ENCODE peak calls at places on chromosomes 4 and X, in ten cellular contexts. One of them, this sample, is unnamed.

GRCh38 chrX:136047001-136047642 is 61.9 kb downstream of the SLC9A6 start:
- DNase-seq in mesothelial cell of epicardium: no peak
- DNase-seq in endothelial cell: no peak
- DNase-seq in OCI-LY7: no peak
- DNase-seq in HFF-Myc: no peak
- DNase-seq in H9: no peak
- DNase-seq in MM.1S: no peak
- DNase-seq in WTC11: no peak
- DNase-seq in A549: no peak
- DNase-seq in AG04449: no peak
- DNase-seq in this sample: no peak

GRCh38 chr4:85423414-85423813 is 51.5 kb upstream of the ARHGAP24 start:
- DNase-seq in WTC11: no peak
- DNase-seq in A549: no peak
- DNase-seq in H9: no peak
- DNase-seq in AG04449: no peak
- DNase-seq in HFF-Myc: no peak
- DNase-seq in endothelial cell: no peak
- DNase-seq in OCI-LY7: no peak
- DNase-seq in mesothelial cell of epicardium: no peak
- DNase-seq in MM.1S: no peak
- DNase-seq in this sample: no peak

GRCh38 chrX:53263597-53264094 is 17.7 kb downstream of the IQSEC2 start:
- DNase-seq in endothelial cell: no peak
- DNase-seq in AG04449: no peak
- DNase-seq in HFF-Myc: no peak
- DNase-seq in MM.1S: no peak
- DNase-seq in WTC11: no peak
- DNase-seq in mesothelial cell of epicardium: no peak
- DNase-seq in A549: peak
- DNase-seq in H9: no peak
- DNase-seq in OCI-LY7: no peak
- DNase-seq in this sample: no peak

GRCh38 chrX:40262641-40263560 is 165.1 kb upstream of the BCOR start:
- DNase-seq in endothelial cell: no peak
- DNase-seq in mesothelial cell of epicardium: no peak
- DNase-seq in HFF-Myc: no peak
- DNase-seq in H9: no peak
- DNase-seq in A549: no peak
- DNase-seq in OCI-LY7: no peak
- DNase-seq in MM.1S: no peak
- DNase-seq in WTC11: no peak
- DNase-seq in AG04449: no peak
- DNase-seq in this sample: no peak

GRCh38 chr4:17272154-17272553 is 239.7 kb downstream of the QDPR start:
- DNase-seq in H9: no peak
- DNase-seq in MM.1S: no peak
- DNase-seq in AG04449: no peak
- DNase-seq in HFF-Myc: no peak
- DNase-seq in A549: no peak
- DNase-seq in OCI-LY7: no peak
- DNase-seq in WTC11: no peak
- DNase-seq in mesothelial cell of epicardium: no peak
- DNase-seq in endothelial cell: no peak
- DNase-seq in this sample: no peak

GRCh38 chrX:118216488-118216887 is 99.9 kb upstream of the KLHL13 start:
- DNase-seq in endothelial cell: no peak
- DNase-seq in H9: no peak
- DNase-seq in AG04449: no peak
- DNase-seq in WTC11: no peak
- DNase-seq in HFF-Myc: no peak
- DNase-seq in MM.1S: no peak
- DNase-seq in A549: no peak
- DNase-seq in mesothelial cell of epicardium: no peak
- DNase-seq in OCI-LY7: no peak
- DNase-seq in this sample: no peak

GRCh38 chrX:23383411-23383810 is 48.8 kb downstream of the PTCHD1 start:
- DNase-seq in AG04449: no peak
- DNase-seq in HFF-Myc: peak
- DNase-seq in mesothelial cell of epicardium: no peak
- DNase-seq in endothelial cell: no peak
- DNase-seq in MM.1S: no peak
- DNase-seq in WTC11: no peak
- DNase-seq in H9: no peak
- DNase-seq in A549: no peak
- DNase-seq in OCI-LY7: no peak
- DNase-seq in this sample: no peak

GRCh38 chr4:95248713-95249401 is 299.9 kb downstream of the UNC5C start:
- DNase-seq in WTC11: no peak
- DNase-seq in H9: no peak
- DNase-seq in MM.1S: no peak
- DNase-seq in A549: no peak
- DNase-seq in mesothelial cell of epicardium: no peak
- DNase-seq in OCI-LY7: no peak
- DNase-seq in endothelial cell: no peak
- DNase-seq in AG04449: no peak
- DNase-seq in HFF-Myc: no peak
- DNase-seq in this sample: no peak

GRCh38 chrX:8873956-8874355 is 72.8 kb upstream of the FAM9A start:
- DNase-seq in WTC11: no peak
- DNase-seq in AG04449: no peak
- DNase-seq in H9: no peak
- DNase-seq in mesothelial cell of epicardium: no peak
- DNase-seq in HFF-Myc: no peak
- DNase-seq in A549: no peak
- DNase-seq in MM.1S: no peak
- DNase-seq in endothelial cell: no peak
- DNase-seq in OCI-LY7: no peak
- DNase-seq in this sample: no peak

GRCh38 chrX:24494544-24495113 is 29.5 kb downstream of the PDK3 start:
- DNase-seq in HFF-Myc: peak
- DNase-seq in WTC11: no peak
- DNase-seq in MM.1S: no peak
- DNase-seq in AG04449: peak
- DNase-seq in mesothelial cell of epicardium: no peak
- DNase-seq in OCI-LY7: no peak
- DNase-seq in A549: peak
- DNase-seq in H9: no peak
- DNase-seq in endothelial cell: no peak
- DNase-seq in this sample: no peak

GRCh38 chrX:24498975-24499374 is 33.9 kb downstream of the PDK3 start:
- DNase-seq in MM.1S: peak
- DNase-seq in mesothelial cell of epicardium: no peak
- DNase-seq in HFF-Myc: no peak
- DNase-seq in endothelial cell: no peak
- DNase-seq in AG04449: no peak
- DNase-seq in A549: peak
- DNase-seq in H9: no peak
- DNase-seq in OCI-LY7: peak
- DNase-seq in WTC11: no peak
- DNase-seq in this sample: no peak

GRCh38 chrX:24493740-24494543 is 28.9 kb downstream of the PDK3 start:
- DNase-seq in MM.1S: no peak
- DNase-seq in mesothelial cell of epicardium: no peak
- DNase-seq in HFF-Myc: no peak
- DNase-seq in H9: peak
- DNase-seq in OCI-LY7: no peak
- DNase-seq in AG04449: no peak
- DNase-seq in A549: no peak
- DNase-seq in WTC11: no peak
- DNase-seq in endothelial cell: no peak
- DNase-seq in this sample: no peak

GRCh38 chrX:24495700-24496099 is 30.6 kb downstream of the PDK3 start:
- DNase-seq in H9: no peak
- DNase-seq in endothelial cell: no peak
- DNase-seq in WTC11: no peak
- DNase-seq in mesothelial cell of epicardium: no peak
- DNase-seq in HFF-Myc: no peak
- DNase-seq in MM.1S: no peak
- DNase-seq in AG04449: no peak
- DNase-seq in A549: no peak
- DNase-seq in OCI-LY7: no peak
- DNase-seq in this sample: no peak

GRCh38 chrX:24498181-24498580 is 33.1 kb downstream of the PDK3 start:
- DNase-seq in MM.1S: peak
- DNase-seq in endothelial cell: peak
- DNase-seq in H9: no peak
- DNase-seq in HFF-Myc: no peak
- DNase-seq in AG04449: no peak
- DNase-seq in A549: peak
- DNase-seq in WTC11: no peak
- DNase-seq in OCI-LY7: no peak
- DNase-seq in mesothelial cell of epicardium: no peak
- DNase-seq in this sample: no peak
- TF ChIP-seq CTCF in MM.1S: peak
- TF ChIP-seq CTCF in endothelial cell: no peak
- TF ChIP-seq CTCF in H9: peak
- TF ChIP-seq CTCF in HFF-Myc: no peak
- TF ChIP-seq CTCF in AG04449: peak
- TF ChIP-seq CTCF in A549: peak
- TF ChIP-seq CTCF in WTC11: no peak
- TF ChIP-seq CTCF in OCI-LY7: peak
- TF ChIP-seq CTCF in mesothelial cell of epicardium: no peak
- TF ChIP-seq CTCF in this sample: peak

GRCh38 chr4:80225628-80226027 is 28.3 kb downstream of the PRDM8 start:
- DNase-seq in OCI-LY7: no peak
- DNase-seq in endothelial cell: no peak
- DNase-seq in MM.1S: no peak
- DNase-seq in H9: no peak
- DNase-seq in AG04449: no peak
- DNase-seq in A549: no peak
- DNase-seq in WTC11: no peak
- DNase-seq in mesothelial cell of epicardium: no peak
- DNase-seq in HFF-Myc: no peak
- DNase-seq in this sample: no peak

GRCh38 chr4:80216100-80216761 is 18.9 kb downstream of the PRDM8 start:
- DNase-seq in OCI-LY7: no peak
- DNase-seq in A549: no peak
- DNase-seq in HFF-Myc: no peak
- DNase-seq in endothelial cell: no peak
- DNase-seq in MM.1S: no peak
- DNase-seq in AG04449: no peak
- DNase-seq in H9: no peak
- DNase-seq in WTC11: no peak
- DNase-seq in mesothelial cell of epicardium: no peak
- DNase-seq in this sample: no peak

GRCh38 chr4:80220711-80221110 is 23.4 kb downstream of the PRDM8 start:
- DNase-seq in H9: no peak
- DNase-seq in mesothelial cell of epicardium: no peak
- DNase-seq in WTC11: no peak
- DNase-seq in AG04449: no peak
- DNase-seq in OCI-LY7: no peak
- DNase-seq in endothelial cell: no peak
- DNase-seq in MM.1S: no peak
- DNase-seq in A549: no peak
- DNase-seq in HFF-Myc: no peak
- DNase-seq in this sample: no peak

GRCh38 chr4:80219301-80220025 is 22.2 kb downstream of the PRDM8 start:
- DNase-seq in HFF-Myc: no peak
- DNase-seq in OCI-LY7: no peak
- DNase-seq in endothelial cell: no peak
- DNase-seq in AG04449: no peak
- DNase-seq in mesothelial cell of epicardium: no peak
- DNase-seq in MM.1S: no peak
- DNase-seq in A549: no peak
- DNase-seq in H9: no peak
- DNase-seq in WTC11: peak
- DNase-seq in this sample: no peak

DNA sequence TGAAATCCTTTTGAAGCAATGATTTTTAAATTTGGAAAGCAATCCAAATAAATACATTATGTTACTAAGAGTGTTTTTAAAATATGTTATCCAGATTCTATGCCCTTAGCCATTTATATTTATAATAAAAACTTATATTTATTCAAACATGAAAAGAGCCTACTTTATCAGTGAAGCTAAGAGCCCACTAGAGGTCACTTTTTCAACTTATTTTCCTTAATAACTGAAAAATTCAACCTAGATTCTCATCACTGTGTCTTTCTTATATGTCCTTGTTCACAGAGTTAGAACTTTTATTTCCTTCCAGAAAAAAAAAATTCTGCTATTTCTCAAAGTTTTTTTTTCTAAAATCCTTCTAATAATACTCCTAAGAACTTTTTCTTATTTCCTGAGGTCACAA is 23.9 kb downstream of the PRDM8 start:
- DNase-seq in OCI-LY7: peak
- DNase-seq in A549: no peak
- DNase-seq in H9: no peak
- DNase-seq in MM.1S: peak
- DNase-seq in HFF-Myc: no peak
- DNase-seq in endothelial cell: no peak
- DNase-seq in AG04449: no peak
- DNase-seq in WTC11: no peak
- DNase-seq in mesothelial cell of epicardium: no peak
- DNase-seq in this sample: no peak
- TF ChIP-seq CTCF in OCI-LY7: peak
- TF ChIP-seq CTCF in A549: peak
- TF ChIP-seq CTCF in H9: no peak
- TF ChIP-seq CTCF in MM.1S: peak
- TF ChIP-seq CTCF in HFF-Myc: peak
- TF ChIP-seq CTCF in endothelial cell: peak
- TF ChIP-seq CTCF in AG04449: peak
- TF ChIP-seq CTCF in WTC11: no peak
- TF ChIP-seq CTCF in mesothelial cell of epicardium: peak
- TF ChIP-seq CTCF in this sample: peak

DNA sequence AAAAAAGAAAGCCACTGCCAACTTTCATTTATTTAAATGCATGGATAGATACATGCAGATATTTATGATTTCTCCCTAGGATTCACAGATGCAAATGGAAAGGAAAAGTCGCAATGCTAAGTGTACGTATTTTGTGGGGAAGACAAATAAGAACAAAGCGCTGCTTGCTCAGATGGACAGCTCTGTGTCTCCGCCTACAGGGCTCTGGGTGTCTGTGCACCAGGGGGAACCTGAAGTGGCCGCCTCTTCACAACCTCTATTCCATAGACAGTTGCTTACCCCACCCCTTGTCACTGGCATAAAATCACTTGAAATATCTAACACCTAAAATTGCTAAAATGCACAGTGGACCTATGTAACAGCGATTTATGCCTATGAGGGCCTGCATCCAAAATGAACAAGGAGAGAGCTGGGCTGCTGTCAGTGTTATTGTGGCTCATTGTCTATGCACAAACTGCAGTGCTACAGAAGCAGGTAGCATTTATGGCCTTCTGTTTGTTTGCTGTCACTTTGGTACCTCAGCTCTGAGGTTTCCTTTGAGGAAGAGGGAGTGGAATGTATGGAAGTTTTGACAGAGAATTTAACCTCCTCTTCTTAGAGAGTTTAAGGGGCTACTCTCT is 58.6 kb upstream of the PAGE1 start:
- DNase-seq in endothelial cell: peak
- DNase-seq in MM.1S: peak
- DNase-seq in WTC11: peak
- DNase-seq in A549: peak
- DNase-seq in AG04449: no peak
- DNase-seq in OCI-LY7: peak
- DNase-seq in HFF-Myc: peak
- DNase-seq in mesothelial cell of epicardium: peak
- DNase-seq in H9: peak
- DNase-seq in this sample: peak
- TF ChIP-seq CTCF in endothelial cell: peak
- TF ChIP-seq CTCF in MM.1S: peak
- TF ChIP-seq CTCF in WTC11: peak
- TF ChIP-seq CTCF in A549: peak
- TF ChIP-seq CTCF in AG04449: peak
- TF ChIP-seq CTCF in OCI-LY7: peak
- TF ChIP-seq CTCF in HFF-Myc: peak
- TF ChIP-seq CTCF in mesothelial cell of epicardium: peak
- TF ChIP-seq CTCF in H9: peak
- TF ChIP-seq CTCF in this sample: peak

GRCh38 chr4:57158221-57158620 is 48.0 kb upstream of the IGFBP7 start:
- DNase-seq in A549: no peak
- DNase-seq in MM.1S: no peak
- DNase-seq in WTC11: no peak
- DNase-seq in endothelial cell: no peak
- DNase-seq in AG04449: no peak
- DNase-seq in H9: no peak
- DNase-seq in HFF-Myc: no peak
- DNase-seq in mesothelial cell of epicardium: no peak
- DNase-seq in OCI-LY7: no peak
- DNase-seq in this sample: no peak
- TF ChIP-seq CTCF in A549: peak
- TF ChIP-seq CTCF in MM.1S: no peak
- TF ChIP-seq CTCF in WTC11: no peak
- TF ChIP-seq CTCF in endothelial cell: no peak
- TF ChIP-seq CTCF in AG04449: no peak
- TF ChIP-seq CTCF in H9: no peak
- TF ChIP-seq CTCF in HFF-Myc: no peak
- TF ChIP-seq CTCF in mesothelial cell of epicardium: no peak
- TF ChIP-seq CTCF in OCI-LY7: no peak
- TF ChIP-seq CTCF in this sample: peak